ENCODE peak calls at places on chromosomes 2 and 18, in four cellular contexts. T, K, C and F are unnamed samples.

GRCh38 chr2:48844418-48845155 is 89.1 kb upstream of the LHCGR start:
- DNase-seq in T (no peak), K (no peak), C (no peak), F (no peak)

GRCh38 chr2:215361211-215361875 is 49.5 kb downstream of the ATIC start:
- DNase-seq in T (no peak), K (no peak), C (no peak), F (no peak)

GRCh38 chr2:28544915-28545589 is 49.2 kb downstream of the PLB1 start:
- DNase-seq in T (no peak), K (no peak), C (no peak), F (no peak)

GRCh38 chr18:11149441-11150270 is at the start of gene PIEZO2:
- DNase-seq in T (no peak), K (peak), C (peak), F (no peak)

GRCh38 chr18:69968073-69968472 is 20.4 kb upstream of the CD226 start:
- DNase-seq in T (no peak), K (no peak), C (peak), F (no peak)

GRCh38 chr2:50395510-50396300 is 636.2 kb downstream of the NRXN1 start:
- DNase-seq in T (no peak), K (no peak), C (no peak), F (no peak)

GRCh38 chr2:70069049-70069448 is 18.2 kb upstream of the PCBP1 start:
- DNase-seq in T (no peak), K (no peak), C (no peak), F (no peak)

GRCh38 chr2:217396165-217396564 is 536.3 kb upstream of the TNP1 start:
- DNase-seq in T (no peak), K (no peak), C (no peak), F (no peak)

GRCh38 chr2:181678033-181678586 is 2.2 kb downstream of the NEUROD1 start:
- DNase-seq in T (no peak), K (no peak), C (no peak), F (no peak)

GRCh38 chr2:25131567-25132295 is 36.6 kb downstream of the POMC start:
- DNase-seq in T (no peak), K (no peak), C (no peak), F (no peak)

GRCh38 chr2:95058989-95059601 is 33.6 kb downstream of the MAL start:
- DNase-seq in T (no peak), K (peak), C (no peak), F (no peak)

GRCh38 chr2:150598383-150598782 is 110.9 kb upstream of the RND3 start:
- DNase-seq in T (no peak), K (no peak), C (peak), F (no peak)

GRCh38 chr2:172709566-172710291 is 25.9 kb upstream of the RAPGEF4 start:
- DNase-seq in T (no peak), K (no peak), C (no peak), F (no peak)

GRCh38 chr2:96679843-96680242 is 37.3 kb downstream of the FER1L5 start:
- DNase-seq in T (no peak), K (no peak), C (no peak), F (no peak)

GRCh38 chr2:199471443-199472057 is 13.8 kb upstream of the SATB2 start:
- DNase-seq in T (no peak), K (no peak), C (peak), F (no peak)

GRCh38 chr2:112216158-112216557 is 38.7 kb downstream of the ZC3H8 start:
- DNase-seq in T (no peak), K (no peak), C (peak), F (no peak)

GRCh38 chr2:107772380-107772779 is 54.3 kb upstream of the RGPD4 start:
- DNase-seq in T (no peak), K (no peak), C (no peak), F (no peak)

DNA sequence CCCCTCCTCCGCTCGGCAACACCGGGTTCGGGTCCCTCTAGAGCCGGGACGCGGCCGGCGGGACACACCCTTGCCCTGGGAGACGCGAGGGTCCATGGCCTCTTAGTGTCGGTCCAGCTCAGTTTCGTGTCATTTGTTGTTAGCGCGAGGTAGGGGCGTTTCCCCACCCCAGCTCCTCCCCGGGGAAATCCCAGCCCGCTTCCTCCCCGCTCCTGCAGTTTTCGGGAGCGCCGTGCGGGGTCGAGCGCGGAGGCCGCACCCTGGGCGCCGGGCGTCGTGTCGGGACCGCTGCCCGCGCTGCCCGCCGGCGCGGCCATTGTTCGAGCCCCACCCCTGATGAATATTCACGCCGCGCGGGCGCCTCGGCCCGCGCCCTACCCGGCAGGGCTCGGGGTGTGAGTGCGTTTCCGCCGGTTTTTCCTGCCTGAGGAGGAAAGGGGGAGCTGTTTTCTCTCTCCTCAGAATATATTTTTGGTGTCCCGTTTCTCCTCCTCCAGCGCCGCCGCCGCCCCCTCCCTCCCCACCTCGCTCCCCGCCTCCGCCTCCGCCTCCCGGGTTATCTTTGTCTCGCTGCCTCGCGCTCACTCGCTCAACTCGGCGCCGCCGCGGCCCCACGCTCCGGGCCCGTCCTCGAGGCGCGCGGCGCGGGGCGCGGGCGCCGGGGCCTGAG is at the start of gene MAP4K4:
- DNase-seq in T (no peak), K (peak), C (peak), F (peak)
- TF ChIP-seq CTCF in T (peak), K (peak), C (no peak), F (no peak)

GRCh38 chr18:23669202-23669766 is 6.6 kb upstream of the ANKRD29 start:
- DNase-seq in T (no peak), K (no peak), C (no peak), F (no peak)
- TF ChIP-seq CTCF in T (no peak), K (no peak), C (no peak), F (no peak)

GRCh38 chr2:64312622-64312948 is 141.4 kb upstream of the LGALSL start:
- DNase-seq in T (no peak), K (no peak), C (no peak), F (no peak)
- TF ChIP-seq CTCF in T (no peak), K (no peak), C (no peak), F (no peak)

GRCh38 chr2:192347542-192347941 is 152.8 kb upstream of the TMEFF2 start:
- DNase-seq in T (no peak), K (no peak), C (no peak), F (no peak)
- TF ChIP-seq CTCF in T (no peak), K (no peak), C (no peak), F (no peak)

GRCh38 chr18:65721634-65722033 is 29.2 kb upstream of the CDH7 start:
- DNase-seq in T (no peak), K (no peak), C (no peak), F (no peak)

GRCh38 chr18:65725421-65726050 is 25.3 kb upstream of the CDH7 start:
- DNase-seq in T (peak), K (no peak), C (peak), F (no peak)
- TF ChIP-seq CTCF in T (peak), K (peak), C (peak), F (no peak)

GRCh38 chr2:58853420-58853819 is 612.3 kb upstream of the FANCL start:
- DNase-seq in T (no peak), K (no peak), C (no peak), F (no peak)

GRCh38 chr2:58856100-58856499 is 615.0 kb upstream of the FANCL start:
- DNase-seq in T (no peak), K (no peak), C (no peak), F (no peak)

GRCh38 chr2:58852905-58853304 is 611.8 kb upstream of the FANCL start:
- DNase-seq in T (no peak), K (no peak), C (no peak), F (no peak)

GRCh38 chr2:58852243-58852642 is 611.1 kb upstream of the FANCL start:
- DNase-seq in T (no peak), K (no peak), C (no peak), F (no peak)

DNA sequence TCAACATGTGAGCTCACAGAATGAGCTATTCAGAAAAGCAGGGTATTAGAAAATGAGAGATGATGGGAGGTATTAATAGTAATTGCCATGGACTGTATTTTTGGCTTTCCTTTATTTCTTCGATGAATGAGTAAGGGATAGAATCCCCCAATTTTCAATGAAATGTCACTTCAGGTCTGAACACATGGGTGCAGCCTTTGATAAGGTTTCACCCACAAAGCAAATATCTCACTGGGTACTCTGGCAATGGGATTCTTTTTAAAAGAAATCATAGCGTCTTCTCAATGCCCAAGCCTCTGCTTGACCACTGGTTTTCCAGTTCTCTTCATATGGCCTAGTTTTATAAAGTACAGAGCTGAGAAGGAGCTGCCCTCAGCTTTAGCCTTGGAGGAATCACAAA is 610.5 kb upstream of the FANCL start:
- DNase-seq in T (no peak), K (no peak), C (no peak), F (no peak)
- TF ChIP-seq CTCF in T (no peak), K (no peak), C (no peak), F (no peak)

DNA sequence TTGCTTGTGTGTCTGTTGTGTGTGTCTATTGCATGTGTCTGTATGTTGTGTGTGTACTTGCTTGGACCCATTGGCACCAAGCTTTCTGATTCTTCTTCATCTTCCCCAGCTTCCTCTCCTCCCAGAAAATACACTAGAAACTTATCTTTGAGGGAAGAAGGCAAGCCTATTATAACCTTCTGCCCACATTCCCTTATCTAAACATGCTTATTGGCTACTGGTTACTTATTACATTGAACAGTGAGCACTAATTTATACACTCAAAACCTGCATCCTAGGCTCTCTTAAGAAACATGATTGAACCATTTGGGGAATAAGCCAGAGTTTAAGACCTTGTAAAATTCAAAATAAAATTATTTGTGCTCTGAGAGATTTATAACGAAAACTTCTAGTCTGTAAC is 26.5 kb downstream of the SLC9A4 start:
- DNase-seq in T (no peak), K (no peak), C (no peak), F (no peak)
- TF ChIP-seq CTCF in T (no peak), K (no peak), C (no peak), F (no peak)

GRCh38 chr18:44510376-44510775 is 170.3 kb upstream of the SETBP1 start:
- DNase-seq in T (no peak), K (no peak), C (no peak), F (no peak)

GRCh38 chr18:44514766-44515165 is 165.9 kb upstream of the SETBP1 start:
- DNase-seq in T (no peak), K (no peak), C (no peak), F (no peak)

GRCh38 chr18:44509048-44509447 is 171.6 kb upstream of the SETBP1 start:
- DNase-seq in T (no peak), K (no peak), C (no peak), F (no peak)

GRCh38 chr18:44514106-44514505 is 166.6 kb upstream of the SETBP1 start:
- DNase-seq in T (no peak), K (no peak), C (no peak), F (no peak)

DNA sequence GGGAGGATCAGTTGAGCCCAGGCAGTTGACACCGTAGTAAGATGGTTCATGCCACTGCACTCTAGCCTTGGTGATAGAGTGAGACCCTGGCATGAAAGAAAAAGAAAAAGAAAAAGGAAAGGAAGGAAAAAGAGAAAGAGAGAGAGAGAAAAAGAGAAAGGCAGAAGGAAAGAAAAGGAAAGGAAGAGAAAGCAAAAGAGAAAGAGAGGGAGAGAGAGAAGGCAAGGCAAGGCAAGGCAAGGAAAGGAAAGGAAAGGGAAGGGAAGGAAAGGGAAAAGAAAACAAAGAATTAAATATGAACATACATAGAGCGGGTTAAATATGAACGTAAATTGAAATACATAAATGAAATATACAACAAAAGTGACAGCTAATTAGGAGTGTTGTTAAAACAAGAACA is 167.5 kb upstream of the SETBP1 start:
- DNase-seq in T (no peak), K (no peak), C (no peak), F (no peak)
- TF ChIP-seq CTCF in T (no peak), K (no peak), C (no peak), F (no peak)